ENCODE peak calls at places on chromosome 18, in five cellular contexts. P, V, O, A and Y are unnamed samples. For H3K36me3, the result is how much of the 10 kb centered on the place peaks cover.

GRCh38 chr18:9102391-9103216 is at the start of gene NDUFV2:
- DNase-seq in P (peak), V (peak), O (peak), A (peak), Y (peak)

GRCh38 chr18:72941001-72941400 is 73.2 kb upstream of the NETO1 start:
- DNase-seq in P (no peak), V (no peak), O (no peak), A (no peak), Y (no peak)

GRCh38 chr18:49249523-49249922 is 210.9 kb downstream of the DYM start:
- DNase-seq in P (no peak), V (no peak), O (no peak), A (no peak), Y (no peak)

GRCh38 chr18:54775686-54776085 is 52.6 kb upstream of the RAB27B start:
- DNase-seq in P (no peak), V (no peak), O (no peak), A (no peak), Y (no peak)

GRCh38 chr18:76449110-76449453 is 46.0 kb downstream of the ZNF516 start:
- DNase-seq in P (no peak), V (no peak), O (no peak), A (no peak), Y (no peak)

GRCh38 chr18:62499263-62499650 is 23.6 kb upstream of the ZCCHC2 start:
- DNase-seq in P (no peak), V (no peak), O (no peak), A (no peak), Y (no peak)

GRCh38 chr18:62715829-62716678 is 713 bp downstream of the PHLPP1 start:
- DNase-seq in P (peak), V (peak), O (no peak), A (peak), Y (peak)

GRCh38 chr18:60053747-60054304 is 154.0 kb downstream of the PMAIP1 start:
- DNase-seq in P (no peak), V (peak), O (no peak), A (no peak), Y (no peak)

GRCh38 chr18:45830917-45831316 is 5.4 kb downstream of the SIGLEC15 start:
- DNase-seq in P (no peak), V (no peak), O (no peak), A (no peak), Y (no peak)

GRCh38 chr18:52531836-52532235 is 191.8 kb downstream of the DCC start:
- DNase-seq in P (no peak), V (no peak), O (no peak), A (no peak), Y (no peak)

GRCh38 chr18:58605027-58606020 is 23.6 kb downstream of the ALPK2 start:
- DNase-seq in P (no peak), V (no peak), O (no peak), A (no peak), Y (no peak)

GRCh38 chr18:58645398-58645797 is 16.5 kb upstream of the ALPK2 start:
- DNase-seq in P (no peak), V (no peak), O (no peak), A (no peak), Y (no peak)

GRCh38 chr18:1585881-1586488 is 681.3 kb downstream of the ADCYAP1 start:
- DNase-seq in P (no peak), V (no peak), O (no peak), A (no peak), Y (no peak)

GRCh38 chr18:39489426-39489825 is 1923.8 kb upstream of the CELF4 start:
- DNase-seq in P (no peak), V (no peak), O (no peak), A (no peak), Y (no peak)

GRCh38 chr18:78090584-78090983 is 840.9 kb downstream of the GALR1 start:
- DNase-seq in P (no peak), V (no peak), O (no peak), A (no peak), Y (no peak)

GRCh38 chr18:54444309-54444914 is 86.7 kb downstream of the C18orf54 start:
- DNase-seq in P (no peak), V (peak), O (no peak), A (no peak), Y (peak)

GRCh38 chr18:3466051-3466450 is 16.1 kb downstream of the TGIF1 start:
- DNase-seq in P (no peak), V (no peak), O (no peak), A (no peak), Y (no peak)

GRCh38 chr18:76252880-76253279 is 242.2 kb downstream of the ZNF516 start:
- DNase-seq in P (no peak), V (no peak), O (no peak), A (no peak), Y (no peak)

GRCh38 chr18:26511339-26512071 is 36.8 kb downstream of the KCTD1 start:
- DNase-seq in P (no peak), V (no peak), O (no peak), A (no peak), Y (no peak)

GRCh38 chr18:44742741-44743311 is 62.1 kb downstream of the SETBP1 start:
- DNase-seq in P (no peak), V (peak), O (peak), A (no peak), Y (peak)

GRCh38 chr18:79876497-79876896 is 75.0 kb downstream of the SLC66A2 start:
- DNase-seq in P (no peak), V (no peak), O (peak), A (peak), Y (no peak)

GRCh38 chr18:49495480-49495879 is 8.4 kb upstream of the C18orf32 start:
- DNase-seq in P (no peak), V (no peak), O (no peak), A (no peak), Y (no peak)

GRCh38 chr18:21741511-21742322 is 1.1 kb downstream of the MIB1 start:
- DNase-seq in P (peak), V (peak), O (no peak), A (peak), Y (peak)

GRCh38 chr18:22703883-22704626 is 229.1 kb upstream of the RBBP8 start:
- DNase-seq in P (no peak), V (no peak), O (no peak), A (no peak), Y (no peak)

GRCh38 chr18:22634464-22634863 is 216.7 kb upstream of the CTAGE1 start:
- DNase-seq in P (no peak), V (no peak), O (no peak), A (no peak), Y (no peak)

GRCh38 chr18:8998481-8999217 is 103.8 kb upstream of the NDUFV2 start:
- DNase-seq in P (no peak), V (no peak), O (no peak), A (no peak), Y (no peak)

GRCh38 chr18:31230495-31230894 is 67.8 kb upstream of the DSC1 start:
- DNase-seq in P (no peak), V (no peak), O (no peak), A (no peak), Y (no peak)

GRCh38 chr18:71001597-71001996 is 712.8 kb downstream of the SOCS6 start:
- DNase-seq in P (no peak), V (no peak), O (no peak), A (no peak), Y (no peak)

GRCh38 chr18:61413388-61413787 is 80.2 kb downstream of the CDH20 start:
- DNase-seq in P (no peak), V (no peak), O (no peak), A (no peak), Y (no peak)

GRCh38 chr18:62848946-62849345 is 133.6 kb downstream of the PHLPP1 start:
- DNase-seq in P (no peak), V (no peak), O (no peak), A (no peak), Y (no peak)

GRCh38 chr18:24672165-24672950 is 211.9 kb downstream of the HRH4 start:
- DNase-seq in P (no peak), V (no peak), O (no peak), A (no peak), Y (no peak)

GRCh38 chr18:24674236-24675004 is 214.0 kb downstream of the HRH4 start:
- DNase-seq in P (no peak), V (no peak), O (no peak), A (no peak), Y (no peak)

GRCh38 chr18:24669502-24669901 is 209.1 kb downstream of the HRH4 start:
- DNase-seq in P (no peak), V (no peak), O (no peak), A (no peak), Y (no peak)
- H3K27ac ChIP-seq in P (no peak), V (no peak), O (no peak), A (no peak), Y (no peak)

GRCh38 chr18:48023334-48024008 is 93.0 kb upstream of the SMAD2 start:
- DNase-seq in P (no peak), V (peak), O (no peak), A (peak), Y (peak)
- TF ChIP-seq CTCF in P (no peak), V (peak), O (peak), A (peak), Y (no peak)

DNA sequence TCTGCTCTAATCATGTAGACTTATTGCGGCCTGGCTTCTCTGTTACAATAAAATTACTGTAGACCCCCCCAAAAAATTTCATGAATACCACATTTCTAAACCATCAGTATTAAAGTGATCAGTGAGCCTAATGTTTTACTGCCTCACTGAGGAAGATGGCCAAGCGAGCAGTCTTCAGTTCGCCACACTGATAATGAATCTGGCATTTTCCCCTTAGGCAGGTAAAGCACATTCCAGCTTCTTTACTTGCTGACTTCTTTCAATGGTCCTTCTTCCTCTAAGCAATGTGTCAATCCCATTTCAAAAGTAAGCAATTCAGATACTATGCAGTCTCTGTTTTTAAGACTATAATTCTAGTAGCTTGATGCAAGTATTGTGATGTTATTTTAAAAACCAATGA is 137.6 kb downstream of the LAMA1 start:
- DNase-seq in P (no peak), V (no peak), O (no peak), A (no peak), Y (no peak)
- H3K36me3 ChIP-seq in P (under half), V (under half), O (under half), A (under half), Y (under half)

GRCh38 chr18:42745171-42745570 is 370.3 kb downstream of the RIT2 start:
- DNase-seq in P (no peak), V (no peak), O (no peak), A (no peak), Y (no peak)

GRCh38 chr18:42742976-42743755 is 372.3 kb downstream of the RIT2 start:
- DNase-seq in P (no peak), V (no peak), O (no peak), A (no peak), Y (no peak)

GRCh38 chr18:42746794-42747193 is 368.7 kb downstream of the RIT2 start:
- DNase-seq in P (no peak), V (no peak), O (no peak), A (no peak), Y (no peak)

GRCh38 chr18:42742474-42742873 is 373.0 kb downstream of the RIT2 start:
- DNase-seq in P (no peak), V (no peak), O (no peak), A (no peak), Y (no peak)

DNA sequence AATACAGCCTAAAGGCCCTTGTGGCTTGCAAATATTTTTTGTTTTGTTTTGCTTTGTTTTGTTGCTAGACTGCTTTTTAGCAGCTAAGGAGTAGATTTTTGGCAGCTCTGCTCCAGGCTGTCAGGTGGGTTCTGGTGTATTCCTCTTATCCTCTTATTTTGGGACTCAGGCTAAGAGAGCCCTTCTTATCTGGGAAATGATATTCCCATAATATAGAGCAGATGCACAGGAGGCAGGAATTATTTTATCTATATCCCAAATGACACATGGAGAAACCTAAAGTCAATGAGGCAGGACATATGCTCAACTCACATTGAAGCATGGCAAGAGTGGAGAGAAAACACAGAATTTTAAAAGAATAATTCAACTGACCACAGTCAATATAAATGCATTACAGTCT is 369.6 kb downstream of the RIT2 start:
- DNase-seq in P (no peak), V (no peak), O (no peak), A (no peak), Y (no peak)
- H3K27ac ChIP-seq in P (no peak), V (no peak), O (no peak), A (no peak), Y (no peak)

DNA sequence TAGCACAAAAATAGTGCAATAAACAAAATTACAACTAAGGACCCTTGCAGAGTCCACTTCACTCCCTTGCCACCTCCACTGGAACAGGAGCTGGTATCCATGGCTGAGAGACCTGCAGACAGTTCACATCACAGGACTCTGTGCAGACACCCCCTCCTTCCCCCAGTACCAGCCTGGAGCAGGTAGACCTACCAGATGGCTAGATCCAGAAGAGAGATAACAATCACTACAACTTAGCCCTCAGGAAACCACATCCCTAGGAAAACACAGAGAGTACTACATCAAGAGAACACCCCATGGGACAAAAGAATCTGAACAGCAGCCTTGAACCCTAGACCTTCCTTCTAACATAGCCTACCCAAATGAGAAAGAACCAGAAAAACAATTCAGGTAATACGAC is 49.8 kb downstream of the FBXO15 start:
- DNase-seq in P (no peak), V (no peak), O (no peak), A (no peak), Y (no peak)
- TF ChIP-seq CTCF in P (no peak), V (no peak), O (no peak), A (no peak), Y (no peak)

DNA sequence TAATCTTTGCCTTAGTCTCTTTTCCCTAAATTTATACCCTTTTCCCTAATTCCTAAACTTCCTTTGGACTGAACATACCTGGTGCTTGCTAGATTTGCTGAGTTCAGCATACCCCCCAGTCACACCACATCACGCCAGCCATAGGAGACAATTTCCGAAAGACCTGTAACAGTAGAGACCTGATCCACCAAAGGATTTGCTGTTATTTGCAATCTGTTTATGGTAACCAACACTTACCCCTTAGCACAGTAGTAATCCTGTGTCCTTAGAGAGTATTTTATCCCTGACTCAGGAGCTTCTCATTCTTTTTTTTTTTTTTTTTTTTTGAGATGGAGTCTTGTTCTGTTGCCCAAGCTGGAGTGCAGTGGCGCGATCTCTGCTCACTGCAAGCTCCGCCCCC is 8.6 kb downstream of the PSMG2 start:
- DNase-seq in P (no peak), V (no peak), O (no peak), A (no peak), Y (no peak)
- H3K36me3 ChIP-seq in P (under half), V (half or more), O (under half), A (under half), Y (half or more)

GRCh38 chr18:33821503-33821902 is 243.5 kb downstream of the ASXL3 start:
- DNase-seq in P (no peak), V (no peak), O (no peak), A (no peak), Y (no peak)

GRCh38 chr18:33812186-33812585 is 234.2 kb downstream of the ASXL3 start:
- DNase-seq in P (no peak), V (no peak), O (no peak), A (no peak), Y (no peak)

GRCh38 chr18:33820517-33821368 is 242.7 kb downstream of the ASXL3 start:
- DNase-seq in P (no peak), V (no peak), O (no peak), A (peak), Y (no peak)

GRCh38 chr18:33818145-33818544 is 240.1 kb downstream of the ASXL3 start:
- DNase-seq in P (no peak), V (no peak), O (no peak), A (no peak), Y (no peak)

DNA sequence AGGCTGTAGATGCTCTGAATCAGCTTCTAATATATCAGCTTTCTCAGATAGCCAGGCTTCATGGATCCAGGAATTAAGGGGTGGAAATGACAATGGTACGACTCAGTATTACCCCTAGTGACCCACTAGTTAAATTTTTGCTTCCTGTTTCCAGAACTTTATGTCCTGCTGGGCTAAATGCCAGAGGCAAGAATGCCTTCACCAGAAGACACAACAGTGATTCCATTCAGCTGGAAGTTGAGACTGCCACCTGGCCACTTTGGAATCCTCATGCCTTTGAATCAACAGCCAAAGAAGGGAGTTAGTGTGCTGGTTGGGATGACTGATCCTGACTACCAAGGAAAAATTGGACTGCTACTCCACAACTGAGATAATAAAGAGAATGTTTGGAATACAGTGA is 239.1 kb downstream of the ASXL3 start:
- DNase-seq in P (no peak), V (no peak), O (no peak), A (no peak), Y (no peak)
- H3K27ac ChIP-seq in P (no peak), V (no peak), O (no peak), A (no peak), Y (no peak)